ENCODE peak calls at places on chromosomes 6 and 20, in four cellular contexts. Y, T, I and U are unnamed samples.

GRCh38 chr20:57928181-57928967 is 218.6 kb upstream of the PMEPA1 start:
- DNase-seq in Y (no peak), T (no peak), I (no peak), U (no peak)

GRCh38 chr6:148509789-148510581 is 167.3 kb downstream of the SASH1 start:
- DNase-seq in Y (no peak), T (no peak), I (no peak), U (no peak)

GRCh38 chr6:125182237-125183018 is 28.9 kb downstream of the TPD52L1 start:
- DNase-seq in Y (no peak), T (no peak), I (no peak), U (no peak)

GRCh38 chr6:111211411-111212030 is 124.2 kb downstream of the SLC16A10 start:
- DNase-seq in Y (peak; percentile 38), T (no peak), I (no peak), U (no peak)

GRCh38 chr6:79070206-79070825 is 7.7 kb downstream of the PHIP start:
- DNase-seq in Y (no peak), T (no peak), I (no peak), U (no peak)

GRCh38 chr6:74434165-74434564 is 738.2 kb downstream of the CD109 start:
- DNase-seq in Y (no peak), T (no peak), I (no peak), U (no peak)

GRCh38 chr6:56649053-56649769 is 6.5 kb upstream of the DST start:
- DNase-seq in Y (no peak), T (no peak), I (no peak), U (no peak)

GRCh38 chr6:3770023-3770422 is 18.5 kb upstream of the PXDC1 start:
- DNase-seq in Y (no peak), T (peak; percentile 43), I (no peak), U (no peak)

GRCh38 chr6:164856138-164856537 is 453.3 kb downstream of the C6orf118 start:
- DNase-seq in Y (no peak), T (no peak), I (no peak), U (no peak)

GRCh38 chr6:96837138-96837971 is at the start of gene GPR63:
- DNase-seq in Y (peak; percentile 91), T (peak; percentile 89), I (peak; percentile 55), U (peak; percentile 67)

GRCh38 chr6:166512567-166512966 is 73.9 kb downstream of the RAMACL start:
- DNase-seq in Y (no peak), T (no peak), I (no peak), U (no peak)

GRCh38 chr6:39855356-39855995 is 63.3 kb downstream of the DAAM2 start:
- DNase-seq in Y (no peak), T (no peak), I (no peak), U (no peak)

GRCh38 chr6:105136433-105137350 is 43.1 kb downstream of the POPDC3 start:
- DNase-seq in Y (peak; percentile 56), T (no peak), I (peak; percentile 50), U (no peak)

GRCh38 chr20:13650474-13650873 is 11.7 kb upstream of the TASP1 start:
- DNase-seq in Y (no peak), T (no peak), I (no peak), U (no peak)

GRCh38 chr6:111184827-111185567 is 97.7 kb downstream of the SLC16A10 start:
- DNase-seq in Y (no peak), T (no peak), I (no peak), U (no peak)